ENCODE peak calls at places on chromosomes 16 and 17, in five cellular contexts. I is A549, R is lower leg skin, Q is Peyer's patch, Y is tibial nerve. S is an unnamed sample.

GRCh38 chr16:29905668-29906067 is 5.4 kb downstream of the ASPHD1 start:
- DNase-seq in R (no peak), Y (no peak), Q (no peak), I (no peak), S (no peak)

GRCh38 chr17:6374271-6374691 is 60.6 kb downstream of the AIPL1 start:
- DNase-seq in Q (no peak), Y (no peak), I (no peak), R (no peak), S (no peak)

GRCh38 chr17:82668631-82669099 is 20.4 kb upstream of the WDR45B start:
- DNase-seq in I (peak; percentile 83), Q (no peak), R (no peak), Y (no peak), S (no peak)

GRCh38 chr17:63475491-63476412 is 1.1 kb upstream of the ACE start:
- DNase-seq in Q (no peak), I (no peak), Y (no peak), R (no peak), S (no peak)

GRCh38 chr17:18217412-18218015 is 7.9 kb upstream of the LLGL1 start:
- DNase-seq in Y (peak; percentile 74), I (peak; percentile 71), R (peak; percentile 71), Q (peak; percentile 72), S (peak; percentile 61)

GRCh38 chr16:19636436-19637267 is 81.1 kb downstream of the VPS35L start:
- DNase-seq in Q (no peak), R (no peak), I (no peak), Y (no peak), S (no peak)

GRCh38 chr16:66275795-66276428 is 90.6 kb upstream of the CDH5 start:
- DNase-seq in R (no peak), Q (no peak), Y (no peak), I (peak; percentile 71), S (no peak)

GRCh38 chr16:27426423-27427408 is 24.7 kb downstream of the IL21R start:
- DNase-seq in I (peak; percentile 47), R (peak; percentile 33), Q (peak; percentile 83), Y (no peak), S (peak; percentile 22)

GRCh38 chr17:70183508-70183907 is 14.2 kb downstream of the KCNJ2 start:
- DNase-seq in Q (no peak), Y (no peak), I (no peak), R (no peak), S (no peak)

GRCh38 chr16:8963825-8964441 is at the start of gene USP7:
- DNase-seq in Q (peak; percentile 87), I (peak; percentile 90), R (peak; percentile 86), Y (peak; percentile 89), S (peak; percentile 91)
- TF ChIP-seq POLR2A in Q (no peak), I (peak; percentile 57), R (no peak), Y (peak; percentile 52), S (no peak)

DNA sequence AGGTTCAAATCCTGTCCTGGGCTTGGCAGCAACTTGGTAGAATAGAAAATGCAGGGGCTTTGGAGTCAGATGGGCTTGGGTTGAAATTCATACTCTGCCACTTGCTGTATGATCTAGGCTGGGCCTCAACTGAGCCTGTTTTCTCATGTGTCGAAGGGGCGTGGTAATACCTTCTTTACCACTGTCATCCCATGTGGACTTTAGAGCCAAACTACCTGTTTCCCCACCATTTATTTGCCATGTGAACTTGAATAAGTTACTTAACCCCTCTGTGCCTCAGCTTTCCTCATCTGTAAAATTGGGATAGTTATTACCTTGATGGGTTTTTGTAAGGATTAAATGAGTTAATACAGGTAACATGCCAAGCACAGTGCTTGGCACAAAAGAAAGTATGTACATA is 106.0 kb downstream of the COPRS start:
- DNase-seq in Y (no peak), I (no peak), Q (no peak), R (no peak), S (no peak)
- TF ChIP-seq POLR2A in Y (no peak), I (no peak), Q (no peak), R (no peak), S (no peak)

DNA sequence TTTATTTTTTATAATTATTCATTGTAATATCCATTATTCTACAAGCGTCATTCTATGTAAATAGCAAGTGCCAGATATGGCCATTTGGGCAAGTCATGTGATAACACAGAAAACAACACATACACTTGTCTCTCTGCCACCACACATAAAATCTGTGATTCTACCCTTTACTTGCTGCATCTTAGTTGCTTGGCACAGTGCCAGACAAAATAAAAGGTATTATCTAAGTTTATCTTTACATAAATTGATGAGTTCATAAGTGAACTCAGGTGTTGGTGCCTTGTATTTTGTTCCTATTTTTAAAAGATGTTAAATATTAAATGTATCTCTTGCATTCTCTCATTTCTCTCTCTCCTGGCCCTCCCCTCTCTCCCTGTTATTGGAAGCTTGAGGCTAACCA is 1458.7 kb downstream of the CDH11 start:
- DNase-seq in R (no peak), I (no peak), Y (no peak), Q (no peak), S (no peak)
- TF ChIP-seq POLR2A in R (no peak), I (no peak), Y (no peak), Q (no peak), S (no peak)

GRCh38 chr17:79007504-79008381 is 1.8 kb downstream of the CANT1 start:
- DNase-seq in R (no peak), Y (no peak), Q (no peak), I (no peak), S (peak; percentile 45)

GRCh38 chr17:79011451-79012147 is 2.0 kb upstream of the CANT1 start:
- DNase-seq in R (no peak), Q (no peak), I (no peak), Y (no peak), S (no peak)

GRCh38 chr17:79008666-79009387 is 737 bp downstream of the CANT1 start:
- DNase-seq in Q (no peak), I (no peak), Y (no peak), R (no peak), S (peak; percentile 27)

GRCh38 chr17:79010304-79010646 is 711 bp upstream of the CANT1 start:
- DNase-seq in Q (no peak), Y (no peak), I (no peak), R (no peak), S (peak; percentile 50)

DNA sequence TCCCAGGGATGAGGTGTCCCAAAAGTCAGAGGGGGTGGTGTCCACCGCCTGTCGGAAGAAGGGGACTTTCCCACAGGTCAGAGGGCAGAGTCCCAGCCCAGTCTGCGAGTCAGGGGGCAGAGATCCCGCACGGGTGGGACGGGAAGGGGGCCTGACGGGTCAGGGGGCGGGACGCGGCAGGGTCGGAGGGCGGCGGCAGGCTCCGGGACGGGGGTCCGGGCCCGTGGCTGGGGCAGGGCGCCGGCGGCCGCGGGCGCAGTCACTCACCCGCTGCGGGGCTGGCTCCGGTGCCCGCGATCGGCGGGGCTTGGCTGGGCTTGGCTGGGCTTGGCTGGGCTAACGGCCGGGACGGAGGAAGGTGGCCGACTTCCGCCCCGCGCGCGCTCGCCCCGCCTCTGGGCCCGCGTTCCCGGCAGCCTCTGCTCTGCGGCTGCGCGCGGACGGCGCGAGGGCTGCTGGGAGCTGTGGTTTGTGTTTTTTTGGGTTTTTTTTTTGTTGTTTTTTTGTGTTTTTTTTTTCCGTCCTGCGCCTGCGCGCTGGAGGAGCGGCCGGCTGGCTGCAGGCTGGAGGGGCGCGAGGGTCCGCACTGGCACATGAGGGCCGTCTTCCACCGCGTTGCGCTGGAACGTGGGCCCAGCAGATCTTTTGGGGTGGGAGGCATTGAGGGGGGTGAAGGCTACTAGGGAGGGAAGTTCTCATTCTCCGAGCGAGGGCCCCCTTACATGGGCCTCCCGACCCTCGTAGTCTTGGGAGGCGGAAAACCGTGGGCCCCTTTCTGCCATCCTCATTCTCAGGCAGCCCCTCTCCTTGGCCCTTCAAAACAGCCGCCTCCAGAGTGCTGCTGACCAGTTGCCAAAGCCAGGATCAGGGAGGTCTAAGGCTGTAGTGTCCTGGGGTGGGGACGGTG is at the start of gene CANT1:
- DNase-seq in I (peak; percentile 87), Q (peak; percentile 75), Y (peak; percentile 68), R (no peak), S (peak; percentile 62)
- TF ChIP-seq POLR2A in I (peak; percentile 65), Q (peak; percentile 59), Y (no peak), R (no peak), S (peak; percentile 28)

GRCh38 chr17:21548236-21548635 is 144.1 kb upstream of the KCNJ18 start:
- DNase-seq in R (no peak), I (no peak), Y (no peak), Q (no peak), S (no peak)

GRCh38 chr17:21549107-21549687 is 143.1 kb upstream of the KCNJ18 start:
- DNase-seq in R (no peak), Y (no peak), I (no peak), Q (no peak), S (no peak)

DNA sequence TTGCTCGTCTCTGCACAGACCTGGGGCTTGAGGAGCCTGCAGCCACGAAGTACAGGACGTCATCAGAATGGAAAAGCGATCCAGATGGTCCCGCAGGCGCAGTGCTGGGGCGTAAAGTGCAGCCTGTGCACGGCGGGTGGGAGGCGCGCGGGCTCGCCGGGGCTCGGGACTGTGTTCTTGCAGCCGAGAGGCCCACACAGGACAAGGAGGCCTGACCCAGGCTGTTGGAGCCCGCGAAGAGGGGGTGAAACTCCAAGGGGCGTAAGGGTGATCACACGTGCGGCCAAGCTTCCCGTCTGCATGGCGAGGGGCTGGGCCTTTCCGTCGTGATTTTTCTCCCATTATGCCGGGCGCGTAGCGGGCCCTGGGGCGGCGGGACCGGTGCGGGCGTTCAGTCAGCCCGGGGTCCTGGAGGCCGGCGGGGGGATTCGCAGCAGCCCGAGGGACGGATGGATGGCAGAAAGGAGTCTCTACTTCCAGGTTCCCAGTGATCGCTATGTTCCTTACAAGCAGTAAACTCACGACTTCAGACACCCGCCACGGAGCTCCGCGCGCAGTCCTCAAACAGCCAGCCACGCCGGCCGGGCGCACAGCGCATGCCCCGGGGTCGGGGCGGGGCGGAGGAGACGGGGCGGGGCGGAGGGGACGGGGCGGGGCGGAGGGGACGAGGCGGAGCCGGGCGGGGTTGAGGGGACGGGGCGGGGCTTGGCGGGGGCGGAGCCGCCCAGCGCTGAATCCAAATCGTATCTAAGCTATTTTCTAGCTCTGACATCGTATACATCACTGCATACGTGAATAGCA is 141.0 kb upstream of the KCNJ18 start:
- DNase-seq in Q (peak; percentile 76), I (peak; percentile 78), R (peak; percentile 63), Y (peak; percentile 62), S (peak; percentile 73)
- TF ChIP-seq POLR2A in Q (peak; percentile 31), I (peak; percentile 95), R (no peak), Y (peak; percentile 48), S (peak; percentile 33)

GRCh38 chr17:48113201-48113676 is 5.7 kb downstream of the SNX11 start:
- DNase-seq in Q (peak; percentile 66), I (no peak), Y (no peak), R (no peak), S (no peak)
- TF ChIP-seq POLR2A in Q (no peak), I (no peak), Y (no peak), R (no peak), S (no peak)